ENCODE peak calls at places on chromosomes 13 and 19, in seven cellular contexts. E is neuronal stem cell, V is sigmoid colon, P is uterus, Q is mucosa of descending colon, G is brain microvascular endothelial cell, M is ascending aorta. I is an unnamed sample.

GRCh38 chr19:41307954-41308449 is 2.0 kb upstream of the CCDC97 start:
- DNase-seq in G (no peak), E (no peak), M (no peak), P (no peak), V (no peak), Q (no peak), I (no peak)

GRCh38 chr19:778910-779653 is 18.2 kb upstream of the PTBP1 start:
- DNase-seq in Q (no peak), V (peak; percentile 84), P (no peak), E (no peak), M (peak; percentile 84), G (peak; percentile 93), I (peak; percentile 58)

GRCh38 chr13:44927953-44928352 is 61.3 kb downstream of the NUFIP1 start:
- DNase-seq in E (no peak), Q (no peak), V (no peak), M (no peak), P (peak; percentile 53), G (no peak), I (no peak)

GRCh38 chr19:47110521-47111080 is 3.0 kb downstream of the ZC3H4 start:
- DNase-seq in E (no peak), G (no peak), P (no peak), M (no peak), V (no peak), Q (peak; percentile 74), I (peak; percentile 41)

GRCh38 chr13:61286148-61286745 is 129.4 kb downstream of the PCDH20 start:
- DNase-seq in M (no peak), E (peak; percentile 2), V (no peak), G (no peak), P (no peak), Q (no peak), I (no peak)

GRCh38 chr19:18091217-18091608 is 4.5 kb upstream of the IL12RB1 start:
- DNase-seq in G (no peak), Q (peak; percentile 90), M (peak; percentile 80), V (peak; percentile 78), E (no peak), P (no peak), I (no peak)

GRCh38 chr13:114179087-114179658 is at the start of gene CFAP97D2:
- DNase-seq in V (no peak), M (no peak), P (no peak), Q (no peak), E (no peak), G (no peak), I (no peak)

GRCh38 chr19:16920816-16921529 is 32.2 kb downstream of the F2RL3 start:
- DNase-seq in M (no peak), P (no peak), Q (no peak), E (no peak), G (peak; percentile 92), V (no peak), I (no peak)

GRCh38 chr19:29271911-29272310 is 59.0 kb upstream of the UQCRFS1 start:
- DNase-seq in G (no peak), E (no peak), M (no peak), Q (no peak), P (no peak), V (peak; percentile 25), I (no peak)

GRCh38 chr19:372306-372890 is 27.8 kb upstream of the MIER2 start:
- DNase-seq in E (no peak), G (peak; percentile 3), P (no peak), Q (no peak), V (peak; percentile 86), M (peak; percentile 54), I (peak; percentile 26)

GRCh38 chr13:47420568-47420967 is 523.7 kb upstream of the HTR2A start:
- DNase-seq in M (no peak), P (no peak), V (no peak), G (peak; percentile 23), Q (no peak), E (no peak), I (no peak)

DNA sequence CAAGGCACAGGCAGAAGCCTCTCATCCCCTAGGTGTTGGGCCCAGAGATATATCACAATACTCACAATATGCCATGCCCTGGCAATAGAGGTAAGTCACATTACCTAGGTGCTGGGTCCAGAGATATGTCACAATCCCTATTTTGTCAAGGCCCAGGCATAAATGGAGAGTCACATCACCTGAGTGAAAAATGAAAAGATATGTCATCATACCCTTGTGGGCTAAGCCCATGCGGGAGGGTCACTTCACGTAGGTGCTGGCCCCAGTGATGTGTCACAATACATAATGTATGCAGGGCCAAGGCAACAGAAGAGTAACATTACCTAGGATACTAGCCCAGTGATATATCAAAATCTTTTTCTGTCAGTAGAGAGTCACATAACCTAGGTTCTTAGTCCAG is 127.0 kb downstream of the ZNF675 start:
- DNase-seq in E (no peak), P (no peak), G (no peak), V (no peak), M (no peak), Q (no peak), I (no peak)
- H3K4me3 ChIP-seq in E (peak overlapping the region; percentile 12), P (no peak overlapping the region), G (no peak overlapping the region), V (no peak overlapping the region), M (no peak overlapping the region), Q (no peak overlapping the region), I (no peak overlapping the region)

GRCh38 chr19:10639836-10640235 is 14.3 kb upstream of the ILF3 start:
- DNase-seq in V (no peak), M (no peak), E (no peak), Q (no peak), P (no peak), G (no peak), I (no peak)
- H3K36me3 ChIP-seq in V (peaks cover 3% of the 10 kb centered on the region), M (peaks cover 89% of the 10 kb centered on the region), E (peaks cover 44% of the 10 kb centered on the region), Q (peaks cover 4% of the 10 kb centered on the region), P (no peaks in the 10 kb centered on the region), G (peaks cover 50% of the 10 kb centered on the region), I (peaks cover 12% of the 10 kb centered on the region)

GRCh38 chr13:99303863-99304521 is 3.2 kb downstream of the GPR183 start:
- DNase-seq in P (no peak), E (no peak), G (no peak), V (no peak), M (no peak), Q (peak; percentile 69), I (no peak)
- H3K4me3 ChIP-seq in P (no peak overlapping the region), E (no peak overlapping the region), G (no peak overlapping the region), V (peak overlapping the region; percentile 7), M (no peak overlapping the region), Q (no peak overlapping the region), I (no peak overlapping the region)

DNA sequence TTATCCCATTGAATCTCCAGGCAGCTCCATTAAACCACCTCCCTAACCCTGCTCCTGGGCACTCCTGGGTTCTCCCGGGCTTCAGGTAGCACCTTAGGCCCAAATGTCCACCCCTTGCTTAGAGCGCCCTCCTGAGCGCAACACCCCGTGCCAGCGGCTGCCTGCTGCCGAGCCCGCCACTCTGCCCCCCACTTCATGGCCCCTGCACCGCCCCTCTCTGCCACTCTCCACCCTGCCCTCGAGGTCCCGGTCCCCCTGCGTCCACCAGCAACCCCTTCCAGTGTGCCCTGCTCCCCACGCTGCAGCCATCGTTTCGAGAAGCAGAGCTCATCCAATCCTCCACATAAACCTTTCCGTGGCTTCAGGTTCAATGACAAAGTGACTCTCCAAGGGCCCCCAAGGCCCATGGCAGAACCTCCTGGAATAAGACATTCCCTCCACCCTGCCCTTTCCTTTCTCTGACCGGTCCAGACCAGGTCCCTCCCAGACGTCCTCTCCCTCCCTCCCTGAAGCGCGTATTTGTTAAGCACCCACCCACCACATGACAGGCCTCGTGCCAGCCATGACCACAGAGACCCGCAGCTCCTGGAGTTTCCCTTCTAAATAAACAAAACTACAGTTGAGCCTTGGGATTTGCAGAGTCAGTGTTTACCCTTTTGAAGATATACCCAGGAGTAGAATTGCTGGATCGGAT is 66.6 kb downstream of the ARHGEF18 start:
- DNase-seq in Q (no peak), G (peak; percentile 44), M (no peak), E (no peak), P (no peak), V (no peak), I (peak; percentile 65)
- H3K36me3 ChIP-seq in Q (no peaks in the 10 kb centered on the region), G (no peaks in the 10 kb centered on the region), M (no peaks in the 10 kb centered on the region), E (no peaks in the 10 kb centered on the region), P (no peaks in the 10 kb centered on the region), V (no peaks in the 10 kb centered on the region), I (no peaks in the 10 kb centered on the region)

GRCh38 chr13:99326012-99326411 is 18.8 kb upstream of the GPR183 start:
- DNase-seq in M (no peak), E (no peak), P (no peak), G (no peak), V (no peak), Q (no peak), I (no peak)
- H3K4me3 ChIP-seq in M (no peak overlapping the region), E (no peak overlapping the region), P (no peak overlapping the region), G (no peak overlapping the region), V (no peak overlapping the region), Q (no peak overlapping the region), I (no peak overlapping the region)

GRCh38 chr13:27425151-27425917 is 915 bp downstream of the GTF3A start:
- DNase-seq in Q (no peak), V (no peak), G (no peak), M (no peak), P (no peak), E (no peak), I (no peak)
- H3K36me3 ChIP-seq in Q (no peaks in the 10 kb centered on the region), V (peaks cover 2% of the 10 kb centered on the region), G (peaks cover 5% of the 10 kb centered on the region), M (peaks cover 18% of the 10 kb centered on the region), P (no peaks in the 10 kb centered on the region), E (peaks cover 11% of the 10 kb centered on the region), I (no peaks in the 10 kb centered on the region)

DNA sequence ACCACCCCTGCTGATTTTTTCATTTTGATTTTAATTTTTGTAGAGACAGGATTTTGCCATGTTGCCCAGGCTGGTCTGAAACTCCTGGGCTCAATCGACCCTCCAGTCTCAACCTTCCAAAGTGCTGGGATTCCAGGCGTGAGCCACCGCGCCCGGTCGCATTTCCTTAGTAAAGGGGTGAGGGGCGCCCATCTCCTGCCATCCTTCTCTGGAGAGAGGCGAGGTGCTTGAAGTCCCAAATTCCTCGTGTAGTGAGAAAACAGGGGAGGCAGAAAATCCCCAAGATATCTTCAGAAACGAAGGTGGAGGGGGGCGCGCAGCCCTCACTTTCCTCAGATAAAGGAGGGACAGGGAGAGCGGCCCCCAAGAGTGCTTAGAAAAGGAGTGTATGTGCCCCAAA is 21.0 kb upstream of the GATAD2A start:
- DNase-seq in Q (peak; percentile 54), V (no peak), E (no peak), G (no peak), P (no peak), M (no peak), I (no peak)
- H3K4me3 ChIP-seq in Q (no peak overlapping the region), V (peak overlapping the region; percentile 73), E (no peak overlapping the region), G (peak overlapping the region; percentile 58), P (peak overlapping the region; percentile 54), M (peak overlapping the region; percentile 51), I (no peak overlapping the region)

DNA sequence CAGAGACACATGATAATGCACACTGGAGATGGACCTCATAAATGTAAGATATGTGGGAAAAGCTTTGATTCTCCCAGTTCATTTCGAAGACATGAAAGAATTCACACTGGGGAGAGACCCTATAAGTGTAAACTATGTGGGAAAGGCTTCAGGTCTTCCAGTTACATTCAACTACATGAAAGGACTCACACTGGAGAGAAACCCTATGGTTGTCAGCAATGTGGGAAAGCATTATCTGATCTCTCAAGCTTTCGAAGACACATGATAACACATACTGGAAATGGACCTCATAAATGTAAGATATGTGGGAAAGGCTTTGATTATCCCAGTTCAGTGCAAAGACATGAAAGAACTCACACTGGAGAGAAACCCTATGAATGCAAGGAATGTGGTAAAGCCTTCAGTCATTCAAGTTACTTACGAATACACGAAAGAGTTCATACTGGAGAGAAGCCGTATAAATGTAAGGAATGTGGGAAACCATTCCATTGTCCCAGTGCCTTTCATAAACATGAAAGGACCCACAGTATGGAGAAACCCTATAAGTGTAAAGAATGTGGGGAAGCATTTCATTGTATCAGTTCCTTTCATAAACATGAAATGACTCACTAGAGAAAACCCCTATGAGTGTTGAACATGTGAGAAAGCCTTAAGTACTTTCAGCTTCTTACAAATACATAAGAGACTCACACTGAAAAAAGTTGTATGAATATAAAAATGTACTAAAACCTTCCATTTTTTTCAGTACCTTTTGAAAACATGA is 14.7 kb downstream of the ZNF441 start:
- DNase-seq in P (no peak), G (no peak), V (no peak), Q (no peak), E (no peak), M (no peak), I (no peak)
- H3K36me3 ChIP-seq in P (no peaks in the 10 kb centered on the region), G (peaks cover 30% of the 10 kb centered on the region), V (peaks cover 34% of the 10 kb centered on the region), Q (peaks cover 21% of the 10 kb centered on the region), E (peaks cover 10% of the 10 kb centered on the region), M (peaks cover 81% of the 10 kb centered on the region), I (peaks cover 35% of the 10 kb centered on the region)